ENCODE peak calls at places on chromosomes 12 and 14, in four cellular contexts. One of them, this sample, is unnamed.

GRCh38 chr14:90575336-90575735 is 178.5 kb downstream of the CALM1 start:
- DNase-seq in GM12878: no peak
- DNase-seq in HepG2: no peak
- DNase-seq in K562: no peak
- DNase-seq in this sample: no peak

GRCh38 chr12:107761502-107761904 is 566 bp upstream of the PRDM4 start:
- DNase-seq in K562: no peak
- DNase-seq in HepG2: no peak
- DNase-seq in GM12878: no peak
- DNase-seq in this sample: peak

GRCh38 chr12:67515679-67516363 is 132.7 kb upstream of the DYRK2 start:
- DNase-seq in GM12878: peak
- DNase-seq in HepG2: no peak
- DNase-seq in K562: no peak
- DNase-seq in this sample: no peak

GRCh38 chr14:86815341-86815740 is 1177.6 kb downstream of the GALC start:
- DNase-seq in GM12878: no peak
- DNase-seq in HepG2: no peak
- DNase-seq in K562: no peak
- DNase-seq in this sample: no peak

GRCh38 chr12:11741434-11742092 is 92.1 kb downstream of the ETV6 start:
- DNase-seq in GM12878: no peak
- DNase-seq in HepG2: no peak
- DNase-seq in K562: no peak
- DNase-seq in this sample: no peak

GRCh38 chr12:25585021-25585523 is 32.0 kb upstream of the LMNTD1 start:
- DNase-seq in HepG2: no peak
- DNase-seq in GM12878: no peak
- DNase-seq in K562: no peak
- DNase-seq in this sample: no peak

GRCh38 chr12:5872745-5873144 is 72.3 kb downstream of the ANO2 start:
- DNase-seq in GM12878: no peak
- DNase-seq in HepG2: peak
- DNase-seq in K562: peak
- DNase-seq in this sample: peak

GRCh38 chr12:12821975-12822374 is 8.8 kb downstream of the DDX47 start:
- DNase-seq in GM12878: no peak
- DNase-seq in HepG2: no peak
- DNase-seq in K562: no peak
- DNase-seq in this sample: no peak

GRCh38 chr14:100320157-100320856 is 2.8 kb upstream of the SLC25A47 start:
- DNase-seq in HepG2: no peak
- DNase-seq in K562: no peak
- DNase-seq in GM12878: no peak
- DNase-seq in this sample: no peak

GRCh38 chr12:95970905-95971304 is 25.2 kb downstream of the HAL start:
- DNase-seq in K562: no peak
- DNase-seq in HepG2: no peak
- DNase-seq in GM12878: no peak
- DNase-seq in this sample: no peak

GRCh38 chr14:55688566-55688965 is 108.6 kb downstream of the KTN1 start:
- DNase-seq in HepG2: no peak
- DNase-seq in GM12878: no peak
- DNase-seq in K562: no peak
- DNase-seq in this sample: no peak

GRCh38 chr14:55689971-55690871 is 110.2 kb downstream of the KTN1 start:
- DNase-seq in HepG2: no peak
- DNase-seq in K562: no peak
- DNase-seq in GM12878: no peak
- DNase-seq in this sample: no peak

GRCh38 chr14:55686713-55687112 is 106.7 kb downstream of the KTN1 start:
- DNase-seq in GM12878: no peak
- DNase-seq in K562: no peak
- DNase-seq in HepG2: no peak
- DNase-seq in this sample: no peak

GRCh38 chr14:55681088-55681487 is 101.1 kb downstream of the KTN1 start:
- DNase-seq in HepG2: no peak
- DNase-seq in K562: no peak
- DNase-seq in GM12878: no peak
- DNase-seq in this sample: no peak

GRCh38 chr14:55684956-55685584 is 105.1 kb downstream of the KTN1 start:
- DNase-seq in K562: no peak
- DNase-seq in HepG2: no peak
- DNase-seq in GM12878: no peak
- DNase-seq in this sample: no peak
- TF ChIP-seq FOXM1 in K562: no peak
- TF ChIP-seq FOXM1 in HepG2: no peak
- TF ChIP-seq FOXM1 in GM12878: no peak
- TF ChIP-seq FOXM1 in this sample: no peak

DNA sequence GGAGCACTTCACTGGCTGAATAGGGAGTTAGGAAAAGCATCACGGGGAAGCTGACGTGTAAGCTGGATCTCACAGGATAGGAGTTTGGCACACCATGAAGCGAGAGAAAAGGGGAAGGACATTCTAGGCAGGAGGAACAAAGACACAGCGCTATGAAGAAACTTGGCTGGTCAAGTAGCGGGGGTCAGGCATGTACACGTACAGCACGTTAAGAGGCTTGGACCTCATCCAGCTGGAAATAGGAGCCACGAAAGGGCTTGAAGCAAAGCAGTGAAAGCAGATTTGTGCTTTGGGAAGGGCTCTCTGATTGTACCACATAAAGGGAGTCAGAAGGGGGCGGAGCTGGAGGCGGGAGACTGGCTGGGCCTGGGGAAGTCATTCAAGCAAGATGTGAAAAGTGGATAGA is 19.6 kb upstream of the GALNT8 start:
- DNase-seq in HepG2: no peak
- DNase-seq in GM12878: no peak
- DNase-seq in K562: no peak
- DNase-seq in this sample: no peak
- TF ChIP-seq BHLHE40 in HepG2: no peak
- TF ChIP-seq BHLHE40 in GM12878: no peak
- TF ChIP-seq BHLHE40 in K562: no peak
- TF ChIP-seq BHLHE40 in this sample: no peak

GRCh38 chr12:41189395-41190251 is 1.5 kb downstream of the PDZRN4 start:
- DNase-seq in K562: no peak
- DNase-seq in HepG2: no peak
- DNase-seq in GM12878: no peak
- DNase-seq in this sample: peak
- TF ChIP-seq FOXM1 in K562: no peak
- TF ChIP-seq FOXM1 in HepG2: no peak
- TF ChIP-seq FOXM1 in GM12878: no peak
- TF ChIP-seq FOXM1 in this sample: no peak

GRCh38 chr14:52329678-52330376 is 15.7 kb downstream of the PTGER2 start:
- DNase-seq in HepG2: no peak
- DNase-seq in GM12878: no peak
- DNase-seq in K562: no peak
- DNase-seq in this sample: no peak

GRCh38 chr14:52325126-52325525 is 11.0 kb downstream of the PTGER2 start:
- DNase-seq in K562: no peak
- DNase-seq in HepG2: no peak
- DNase-seq in GM12878: peak
- DNase-seq in this sample: no peak

GRCh38 chr14:52325632-52326031 is 11.5 kb downstream of the PTGER2 start:
- DNase-seq in GM12878: no peak
- DNase-seq in K562: no peak
- DNase-seq in HepG2: no peak
- DNase-seq in this sample: no peak

GRCh38 chr14:52328286-52328685 is 14.2 kb downstream of the PTGER2 start:
- DNase-seq in HepG2: no peak
- DNase-seq in K562: no peak
- DNase-seq in GM12878: no peak
- DNase-seq in this sample: no peak

GRCh38 chr14:52327374-52328226 is 13.5 kb downstream of the PTGER2 start:
- DNase-seq in HepG2: no peak
- DNase-seq in K562: no peak
- DNase-seq in GM12878: no peak
- DNase-seq in this sample: no peak
- TF ChIP-seq BHLHE40 in HepG2: no peak
- TF ChIP-seq BHLHE40 in K562: no peak
- TF ChIP-seq BHLHE40 in GM12878: no peak
- TF ChIP-seq BHLHE40 in this sample: no peak

GRCh38 chr14:89432226-89432625 is 15.2 kb upstream of the FOXN3 start:
- DNase-seq in GM12878: no peak
- DNase-seq in HepG2: no peak
- DNase-seq in K562: no peak
- DNase-seq in this sample: no peak
- TF ChIP-seq FOXM1 in GM12878: no peak
- TF ChIP-seq FOXM1 in HepG2: no peak
- TF ChIP-seq FOXM1 in K562: no peak
- TF ChIP-seq FOXM1 in this sample: no peak

This sample was measured in HEK293T.